ENCODE peak calls at places on chromosome 10, in six cellular contexts. U is amygdala; H is psoas muscle; C is lung; G is activated gamma-delta T cell treated with anti-CD3 and anti-CD28 coated beads, Interleukin-2, amount 50 U/mL, for 16 hours; E is ELR. I is an unnamed sample.

GRCh38 chr10:117405730-117406129 is 30.5 kb upstream of the PDZD8 start:
- DNase-seq in U (no peak), H (no peak), C (no peak), G (no peak), E (no peak), I (no peak)

GRCh38 chr10:72308320-72308987 is 34.7 kb downstream of the DDIT4 start:
- DNase-seq in U (no peak), H (peak; percentile 59), C (no peak), G (no peak), E (peak; percentile 93), I (no peak)

GRCh38 chr10:132389631-132390454 is 7.2 kb upstream of the PWWP2B start:
- DNase-seq in U (no peak), H (peak; percentile 21), C (no peak), G (no peak), E (no peak), I (no peak)

GRCh38 chr10:16909961-16910794 is 93.0 kb upstream of the RSU1 start:
- DNase-seq in U (no peak), H (no peak), C (no peak), G (no peak), E (peak; percentile 78), I (no peak)

GRCh38 chr10:21599582-21599981 is 65.5 kb downstream of the MLLT10 start:
- DNase-seq in U (no peak), H (no peak), C (peak; percentile 42), G (no peak), E (no peak), I (no peak)

GRCh38 chr10:47288236-47288635 is 11.8 kb upstream of the GDF10 start:
- DNase-seq in U (no peak), H (no peak), C (no peak), G (no peak), E (no peak), I (no peak)

GRCh38 chr10:7986851-7987250 is 67.6 kb upstream of the GATA3 start:
- DNase-seq in U (no peak), H (no peak), C (no peak), G (no peak), E (peak; percentile 41), I (no peak)

GRCh38 chr10:30697806-30698205 is 68.3 kb upstream of the LYZL2 start:
- DNase-seq in U (no peak), H (no peak), C (no peak), G (no peak), E (no peak), I (no peak)

GRCh38 chr10:61029411-61029810 is 85.4 kb upstream of the RHOBTB1 start:
- DNase-seq in U (no peak), H (no peak), C (no peak), G (no peak), E (no peak), I (no peak)

GRCh38 chr10:88243202-88243744 is 339.8 kb downstream of the RNLS start:
- DNase-seq in U (no peak), H (no peak), C (no peak), G (no peak), E (no peak), I (no peak)

GRCh38 chr10:114043532-114044250 is at the start of gene ADRB1:
- DNase-seq in U (peak; percentile 79), H (peak; percentile 77), C (peak; percentile 92), G (no peak), E (peak; percentile 81), I (peak; percentile 82)

GRCh38 chr10:126407831-126408230 is 19.6 kb upstream of the ADAM12 start:
- DNase-seq in U (no peak), H (no peak), C (no peak), G (no peak), E (peak; percentile 20), I (no peak)

GRCh38 chr10:63120554-63120953 is 12.6 kb upstream of the NRBF2 start:
- DNase-seq in U (no peak), H (peak; percentile 27), C (no peak), G (no peak), E (no peak), I (no peak)

GRCh38 chr10:129305046-129305445 is 162.0 kb upstream of the MGMT start:
- DNase-seq in U (no peak), H (no peak), C (no peak), G (no peak), E (no peak), I (no peak)

GRCh38 chr10:124614003-124614659 is 130.0 kb downstream of the FAM53B start:
- DNase-seq in U (no peak), H (no peak), C (no peak), G (no peak), E (no peak), I (no peak)

GRCh38 chr10:71725998-71726672 is 6.6 kb upstream of the C10orf105 start:
- DNase-seq in U (no peak), H (no peak), C (no peak), G (peak; percentile 68), E (peak; percentile 63), I (no peak)

GRCh38 chr10:94112321-94112720 is 118.6 kb downstream of the PLCE1 start:
- DNase-seq in U (no peak), H (no peak), C (no peak), G (no peak), E (no peak), I (no peak)

GRCh38 chr10:110081914-110082313 is 74.1 kb downstream of the ADD3 start:
- DNase-seq in U (peak; percentile 31), H (no peak), C (no peak), G (no peak), E (peak; percentile 58), I (no peak)

GRCh38 chr10:75071164-75071489 is 40.3 kb upstream of the SAMD8 start:
- DNase-seq in U (no peak), H (no peak), C (no peak), G (no peak), E (no peak), I (no peak)

GRCh38 chr10:86599729-86600128 is 54.6 kb upstream of the OPN4 start:
- DNase-seq in U (no peak), H (no peak), C (no peak), G (no peak), E (no peak), I (no peak)

GRCh38 chr10:104777086-104777799 is 136.2 kb downstream of the SORCS3 start:
- DNase-seq in U (no peak), H (no peak), C (no peak), G (no peak), E (no peak), I (no peak)

GRCh38 chr10:117461766-117462423 is 80.7 kb upstream of the EMX2 start:
- DNase-seq in U (no peak), H (peak; percentile 65), C (no peak), G (no peak), E (peak; percentile 98), I (no peak)

GRCh38 chr10:56109454-56109853 is 251.6 kb downstream of the ZWINT start:
- DNase-seq in U (no peak), H (no peak), C (no peak), G (no peak), E (no peak), I (no peak)

GRCh38 chr10:28327494-28327886 is 24.6 kb upstream of the MPP7 start:
- DNase-seq in U (no peak), H (no peak), C (no peak), G (no peak), E (peak; percentile 28), I (no peak)

GRCh38 chr10:22712959-22713852 is 1.2 kb downstream of the PIP4K2A start:
- DNase-seq in U (no peak), H (peak; percentile 21), C (no peak), G (peak; percentile 20), E (peak; percentile 47), I (peak; percentile 47)

GRCh38 chr10:103736763-103737162 is 118.6 kb downstream of the SH3PXD2A start:
- DNase-seq in U (no peak), H (no peak), C (no peak), G (no peak), E (peak; percentile 67), I (no peak)

GRCh38 chr10:103440416-103440815 is 11.8 kb downstream of the CALHM2 start:
- DNase-seq in U (no peak), H (no peak), C (no peak), G (no peak), E (no peak), I (no peak)

GRCh38 chr10:4427524-4427923 is 398.5 kb upstream of the AKR1E2 start:
- DNase-seq in U (no peak), H (no peak), C (no peak), G (no peak), E (no peak), I (no peak)

GRCh38 chr10:811781-812180 is 119.7 kb downstream of the LARP4B start:
- DNase-seq in U (no peak), H (no peak), C (no peak), G (no peak), E (no peak), I (no peak)

GRCh38 chr10:86630079-86630478 is 24.3 kb upstream of the OPN4 start:
- DNase-seq in U (no peak), H (no peak), C (no peak), G (no peak), E (no peak), I (no peak)

GRCh38 chr10:34145751-34146150 is 669.3 kb downstream of the PARD3 start:
- DNase-seq in U (no peak), H (no peak), C (no peak), G (no peak), E (peak; percentile 69), I (no peak)

GRCh38 chr10:81177651-81178244 is 640.0 kb downstream of the SH2D4B start:
- DNase-seq in U (no peak), H (no peak), C (no peak), G (no peak), E (no peak), I (no peak)

GRCh38 chr10:87818505-87819273 is 663 bp upstream of the ATAD1 start:
- DNase-seq in U (peak; percentile 52), H (no peak), C (peak; percentile 34), G (peak; percentile 55), E (peak; percentile 53), I (no peak)